ENCODE peak calls at places on chromosomes 12 and 14, in five cellular contexts. P is H9, K is H1, D is trophoblast cell, Z is mesenchymal stem cell. I is an unnamed sample.

GRCh38 chr14:54777395-54777794 is 125.2 kb downstream of the GCH1 start:
- DNase-seq in P (no peak), K (no peak), D (no peak), Z (no peak), I (no peak)

GRCh38 chr14:37466003-37466622 is 128.9 kb downstream of the FOXA1 start:
- DNase-seq in P (no peak), K (no peak), D (no peak), Z (no peak), I (no peak)

GRCh38 chr14:99596071-99596627 is 7.9 kb downstream of the CCDC85C start:
- DNase-seq in P (no peak), K (no peak), D (no peak), Z (no peak), I (no peak)

GRCh38 chr12:108875280-108875679 is 4.6 kb upstream of the DAO start:
- DNase-seq in P (no peak), K (no peak), D (no peak), Z (no peak), I (no peak)

GRCh38 chr12:109763201-109763841 is 49.7 kb downstream of the FAM222A start:
- DNase-seq in P (peak), K (no peak), D (peak), Z (peak), I (no peak)

GRCh38 chr14:93531644-93532043 is 100.9 kb downstream of the UNC79 start:
- DNase-seq in P (no peak), K (no peak), D (no peak), Z (no peak), I (no peak)

GRCh38 chr12:46459881-46460545 is 87.4 kb upstream of the SLC38A2 start:
- DNase-seq in P (no peak), K (no peak), D (no peak), Z (no peak), I (no peak)

GRCh38 chr14:34433957-34434356 is 28.1 kb downstream of the SPTSSA start:
- DNase-seq in P (no peak), K (no peak), D (no peak), Z (no peak), I (no peak)

GRCh38 chr12:124909831-124910560 is 4.5 kb downstream of the UBC start:
- DNase-seq in P (no peak), K (no peak), D (peak), Z (peak), I (no peak)

GRCh38 chr12:111596985-111597730 is 2.0 kb downstream of the ATXN2 start:
- DNase-seq in P (peak), K (no peak), D (peak), Z (peak), I (peak)

GRCh38 chr12:50887191-50887590 is 44.5 kb downstream of the TMPRSS12 start:
- DNase-seq in P (no peak), K (no peak), D (no peak), Z (peak), I (no peak)

GRCh38 chr12:27333311-27334009 is 824 bp downstream of the BMAL2 start:
- DNase-seq in P (peak), K (no peak), D (peak), Z (peak), I (peak)

GRCh38 chr12:76546889-76547288 is 12.7 kb downstream of the OSBPL8 start:
- DNase-seq in P (no peak), K (no peak), D (no peak), Z (no peak), I (peak)

GRCh38 chr14:104421892-104422291 is 157.7 kb upstream of the C14orf180 start:
- DNase-seq in P (peak), K (no peak), D (no peak), Z (no peak), I (no peak)

GRCh38 chr14:60648169-60648933 is 926 bp downstream of the SIX1 start:
- DNase-seq in P (peak), K (no peak), D (no peak), Z (no peak), I (peak)

GRCh38 chr14:51846631-51847488 is 13.6 kb upstream of the GNG2 start:
- DNase-seq in P (peak), K (peak), D (peak), Z (peak), I (peak)

GRCh38 chr12:100295764-100296555 is 29.0 kb downstream of the SCYL2 start:
- DNase-seq in P (no peak), K (no peak), D (no peak), Z (peak), I (no peak)

GRCh38 chr12:480831-481230 is 21.1 kb downstream of the B4GALNT3 start:
- DNase-seq in P (peak), K (no peak), D (no peak), Z (peak), I (no peak)

GRCh38 chr14:71497645-71498086 is 434.6 kb upstream of the RGS6 start:
- DNase-seq in P (no peak), K (no peak), D (no peak), Z (no peak), I (no peak)

GRCh38 chr14:102450206-102451063 is 59.1 kb downstream of the ANKRD9 start:
- DNase-seq in P (no peak), K (no peak), D (no peak), Z (no peak), I (no peak)

GRCh38 chr14:88005978-88006851 is 1.3 kb downstream of the GPR65 start:
- DNase-seq in P (no peak), K (no peak), D (no peak), Z (no peak), I (no peak)

GRCh38 chr12:69415471-69416275 is 54.5 kb upstream of the FRS2 start:
- DNase-seq in P (peak), K (peak), D (peak), Z (peak), I (peak)

GRCh38 chr12:176321-177181 is 37.4 kb downstream of the SLC6A12 start:
- DNase-seq in P (no peak), K (no peak), D (no peak), Z (peak), I (no peak)

GRCh38 chr14:78567343-78567742 is 397.2 kb downstream of the NRXN3 start:
- DNase-seq in P (no peak), K (no peak), D (no peak), Z (peak), I (no peak)

GRCh38 chr14:93956082-93956481 is 20.3 kb downstream of the ASB2 start:
- DNase-seq in P (no peak), K (no peak), D (no peak), Z (no peak), I (no peak)

GRCh38 chr14:77314539-77314938 is 6.1 kb downstream of the POMT2 start:
- DNase-seq in P (no peak), K (no peak), D (no peak), Z (no peak), I (no peak)

GRCh38 chr12:32874083-32874482 is 22.5 kb downstream of the PKP2 start:
- DNase-seq in P (no peak), K (no peak), D (no peak), Z (no peak), I (no peak)

GRCh38 chr12:6093764-6094163 is 30.7 kb downstream of the VWF start:
- DNase-seq in P (no peak), K (no peak), D (no peak), Z (no peak), I (no peak)

GRCh38 chr12:6091786-6092566 is 32.5 kb downstream of the VWF start:
- DNase-seq in P (no peak), K (no peak), D (no peak), Z (no peak), I (no peak)

GRCh38 chr12:6090786-6091185 is 33.7 kb downstream of the VWF start:
- DNase-seq in P (no peak), K (no peak), D (no peak), Z (no peak), I (no peak)

GRCh38 chr12:6095269-6095668 is 29.2 kb downstream of the VWF start:
- DNase-seq in P (no peak), K (no peak), D (no peak), Z (no peak), I (no peak)

DNA sequence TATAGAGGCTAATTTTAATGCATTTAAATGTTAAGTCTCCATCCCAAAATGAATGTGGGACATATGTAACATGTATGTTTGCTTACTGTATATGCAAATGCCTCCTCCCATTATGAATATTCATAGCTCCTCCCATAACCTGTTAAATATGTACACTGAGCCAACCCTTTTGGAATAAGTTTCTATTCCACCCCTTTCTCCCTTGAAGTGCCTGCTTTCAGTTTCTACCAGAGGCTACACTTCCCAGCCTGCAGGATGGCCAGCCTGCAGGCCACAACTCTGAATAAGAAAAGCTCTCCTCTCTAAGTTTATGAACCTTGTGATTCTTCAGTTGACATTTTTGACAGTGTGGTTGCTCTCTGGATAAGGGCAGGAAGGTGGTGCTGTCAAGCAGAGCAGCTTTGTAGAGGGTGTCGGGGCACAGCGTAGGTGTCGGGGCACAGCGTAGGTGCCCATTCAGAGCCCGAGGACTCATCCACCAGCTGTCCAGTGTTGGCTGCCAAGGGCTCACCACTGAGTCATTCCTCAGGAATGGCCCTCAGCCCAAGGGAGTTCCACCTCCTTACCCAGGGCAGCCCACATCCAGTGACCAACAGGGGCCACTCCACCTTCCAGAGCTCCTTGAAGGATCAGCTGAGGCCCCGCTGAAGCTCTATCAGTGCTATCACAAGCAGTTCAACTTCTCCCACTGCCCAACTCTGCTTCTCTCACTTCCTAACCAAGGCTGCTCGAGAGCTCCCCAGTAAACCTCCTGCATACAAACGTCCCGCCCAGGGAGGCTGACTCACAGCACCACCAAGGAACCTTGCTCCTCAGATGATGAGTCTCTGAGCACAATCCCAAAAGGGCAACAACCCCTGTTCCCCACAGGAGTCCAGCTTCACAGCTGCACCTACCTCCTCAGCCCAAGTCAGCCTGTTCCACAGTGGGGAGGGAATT is 31.4 kb downstream of the VWF start:
- DNase-seq in P (no peak), K (no peak), D (peak), Z (peak), I (no peak)
- H2BK120ac ChIP-seq in P (no peak), K (no peak), D (no peak), Z (no peak), I (no peak)

DNA sequence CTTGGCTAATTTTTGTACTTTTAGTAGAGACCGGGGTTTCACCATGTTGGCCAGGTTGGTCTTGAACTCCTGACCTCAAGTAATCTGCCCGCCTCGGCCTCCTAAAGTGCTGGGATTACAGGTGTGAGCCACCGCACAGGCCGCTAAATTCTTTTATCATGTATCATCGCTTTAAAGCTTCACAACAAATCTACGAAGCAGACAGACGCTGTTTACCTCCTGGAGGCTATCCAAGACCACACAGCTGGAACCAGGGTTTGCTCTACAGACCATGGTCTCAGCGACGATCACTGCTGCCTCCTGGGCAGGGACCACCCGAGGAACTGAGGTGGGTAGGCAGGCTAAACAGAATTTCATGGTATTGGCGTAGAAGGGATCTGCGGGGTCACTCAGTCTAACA is 27.2 kb downstream of the KRT80 start:
- DNase-seq in P (no peak), K (no peak), D (peak), Z (no peak), I (no peak)
- H2BK12ac ChIP-seq in P (no peak), K (no peak), D (peak), Z (no peak), I (peak)

DNA sequence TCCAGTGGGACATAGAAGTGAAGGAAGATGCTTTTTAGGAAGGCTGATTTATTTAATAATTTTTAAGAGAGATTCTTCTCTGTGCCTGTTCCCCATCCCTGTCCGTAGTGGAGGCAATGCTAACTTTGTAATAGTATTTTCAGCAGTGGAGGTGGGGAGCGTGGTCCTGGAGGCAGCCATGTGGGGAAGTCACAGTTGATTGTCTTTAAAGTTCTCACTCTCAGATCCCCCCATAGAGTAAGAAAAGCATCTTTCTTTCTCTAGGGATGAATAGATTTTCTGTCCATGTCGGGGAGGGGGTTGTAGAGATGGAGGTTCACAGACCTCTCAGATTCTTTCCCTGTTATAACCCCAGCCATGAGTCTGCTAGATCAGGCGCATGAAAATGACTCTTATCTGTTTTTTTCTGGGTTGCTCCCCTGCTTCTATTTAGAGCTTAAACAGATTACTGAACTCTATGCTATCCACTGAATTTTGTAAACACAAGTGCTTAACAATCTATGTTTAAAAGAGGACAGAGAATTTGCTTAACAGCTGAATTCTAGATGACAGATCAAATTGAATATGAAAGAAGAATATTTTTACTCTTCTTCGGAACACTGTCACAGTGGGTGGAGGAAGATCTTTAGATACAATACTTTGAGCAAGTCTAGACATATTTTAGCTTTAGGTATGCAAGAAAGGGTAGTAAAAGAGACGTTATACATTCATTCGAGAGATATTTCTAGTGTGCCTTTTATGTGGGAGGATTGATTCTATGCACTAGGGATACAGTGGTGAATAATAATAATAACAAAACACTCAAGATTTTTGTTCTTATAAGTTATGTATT is 25.4 kb downstream of the TMEM117 start:
- DNase-seq in P (no peak), K (no peak), D (no peak), Z (peak), I (no peak)
- H4K91ac ChIP-seq in P (no peak), K (no peak), D (no peak), Z (no peak), I (no peak)

GRCh38 chr14:80634106-80634758 is 307.3 kb downstream of the CEP128 start:
- DNase-seq in P (no peak), K (no peak), D (no peak), Z (peak), I (no peak)
- H2BK120ac ChIP-seq in P (no peak), K (no peak), D (no peak), Z (no peak), I (no peak)

GRCh38 chr12:80140005-80140404 is 40.7 kb downstream of the OTOGL start:
- DNase-seq in P (no peak), K (no peak), D (no peak), Z (no peak), I (no peak)

GRCh38 chr12:80142640-80143039 is 43.3 kb downstream of the OTOGL start:
- DNase-seq in P (no peak), K (no peak), D (no peak), Z (no peak), I (no peak)
- H2BK12ac ChIP-seq in P (no peak), K (no peak), D (no peak), Z (no peak), I (no peak)

DNA sequence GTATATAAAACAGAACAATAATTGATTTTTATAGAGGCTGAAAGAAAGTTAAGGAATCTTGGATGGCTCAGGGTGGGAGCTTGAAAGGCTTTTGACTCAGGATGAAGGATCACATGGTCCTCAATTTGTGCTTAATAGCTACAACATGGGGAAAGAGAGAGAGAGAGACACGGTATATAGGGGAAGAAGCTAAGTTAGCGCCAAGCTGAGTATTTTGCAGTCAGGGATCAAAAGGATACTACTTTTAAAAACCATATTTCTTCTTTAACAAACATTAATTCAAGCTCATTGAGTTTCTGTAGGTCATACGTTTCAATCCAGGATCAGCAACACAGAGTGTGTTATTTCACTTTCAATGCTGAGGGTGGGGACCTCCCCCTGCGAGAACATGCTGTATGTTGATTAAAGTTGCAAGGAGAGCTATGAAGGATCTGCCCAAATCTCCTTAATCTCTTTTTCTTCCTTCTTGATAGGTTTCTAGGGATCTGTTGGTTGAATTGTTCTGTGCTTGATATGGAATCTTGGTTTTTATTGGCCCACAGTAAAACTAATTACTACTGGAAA is 133.1 kb upstream of the NUDT4 start:
- DNase-seq in P (no peak), K (no peak), D (no peak), Z (no peak), I (no peak)
- H4K91ac ChIP-seq in P (no peak), K (no peak), D (no peak), Z (peak), I (no peak)

I was measured in neuronal stem cell.